ENCODE peak calls at places on chromosomes 3 and 15, in ten cellular contexts. O is lower lobe of right lung; B is left lung; X is activated naive CD8-positive, alpha-beta T cell treated with anti-CD3 and anti-CD28 coated beads, Interleukin-2, amount 10 ng/mL, durations not matched to agents 7 days and 5 days; E is heart right ventricle; P is stimulated activated effector memory CD8-positive, alpha-beta T cell treated with anti-CD3 and anti-CD28 coated beads, Interleukin-12 subunit alpha, Interleukin-12 subunit beta, amount 100 ng/mL, for 72 hours; H is IMR-90; J is CD4-positive, CD25-positive, alpha-beta regulatory T cell; K is Right ventricle myocardium inferior; S is A549. A is an unnamed sample.

GRCh38 chr3:9769012-9769411 is 735 bp downstream of the CAMK1 start:
- ATAC-seq in J (no peak), H (no peak), E (peak), K (no peak), S (peak), X (no peak), B (no peak), P (peak), O (no peak), A (no peak)

GRCh38 chr15:20358066-20358780 is 183.4 kb downstream of the GOLGA6L6 start:
- ATAC-seq in O (peak), J (no peak), P (no peak), K (peak), S (peak), H (no peak), E (no peak), B (no peak), X (no peak), A (peak)

GRCh38 chr3:13023251-13024055 is 49.8 kb downstream of the IQSEC1 start:
- ATAC-seq in B (no peak), J (peak), K (peak), O (no peak), E (peak), S (peak), X (no peak), P (peak), H (no peak), A (no peak)

GRCh38 chr3:142088522-142088921 is 60.8 kb downstream of the TFDP2 start:
- ATAC-seq in J (no peak), B (no peak), H (peak), P (no peak), K (no peak), O (no peak), S (peak), E (no peak), X (no peak), A (no peak)

GRCh38 chr3:39184968-39185285 is 7.5 kb downstream of the XIRP1 start:
- ATAC-seq in P (no peak), E (no peak), S (no peak), J (no peak), X (no peak), B (no peak), K (no peak), H (no peak), O (no peak), A (no peak)

GRCh38 chr15:95503107-95503506 is 827.4 kb upstream of the NR2F2 start:
- ATAC-seq in P (peak), O (no peak), H (no peak), K (no peak), X (no peak), S (no peak), J (no peak), E (no peak), B (no peak), A (no peak)

GRCh38 chr15:69298354-69298696 is 387 bp upstream of the PAQR5 start:
- ATAC-seq in J (no peak), B (peak), X (no peak), P (no peak), O (peak), S (peak), H (no peak), K (no peak), E (peak), A (no peak)

GRCh38 chr3:188061133-188061532 is 92.8 kb upstream of the LPP start:
- ATAC-seq in O (peak), K (no peak), P (peak), E (no peak), B (peak), X (peak), J (peak), S (peak), H (peak), A (peak)

GRCh38 chr3:37580237-37580636 is 281.4 kb upstream of the CTDSPL start:
- ATAC-seq in J (no peak), P (no peak), S (no peak), O (peak), H (no peak), K (peak), X (no peak), E (peak), B (peak), A (peak)

GRCh38 chr3:41652931-41653330 is 309.0 kb downstream of the ULK4 start:
- ATAC-seq in K (no peak), X (no peak), S (no peak), E (no peak), B (no peak), J (no peak), O (no peak), P (no peak), H (peak), A (no peak)

GRCh38 chr3:52288674-52289073 is 1.0 kb downstream of the GLYCTK start:
- ATAC-seq in B (no peak), J (no peak), P (no peak), H (no peak), O (no peak), S (no peak), E (no peak), K (no peak), X (no peak), A (no peak)

GRCh38 chr3:42746455-42747450 is 26.3 kb downstream of the CCDC13 start:
- ATAC-seq in X (no peak), O (peak), E (peak), J (no peak), B (peak), K (peak), H (peak), P (no peak), S (no peak), A (peak)

GRCh38 chr3:194682189-194682588 is 3.5 kb upstream of the FAM43A start:
- ATAC-seq in X (no peak), E (no peak), H (no peak), S (no peak), O (no peak), K (no peak), P (no peak), B (no peak), J (no peak), A (no peak)

GRCh38 chr3:14412831-14413380 is 10.5 kb downstream of the SLC6A6 start:
- ATAC-seq in O (no peak), J (no peak), E (no peak), K (peak), S (peak), B (no peak), P (no peak), X (no peak), H (no peak), A (no peak)

GRCh38 chr3:128190501-128190900 is 37.2 kb downstream of the EEFSEC start:
- ATAC-seq in K (no peak), S (no peak), H (peak), P (no peak), O (no peak), X (no peak), J (no peak), B (peak), E (no peak), A (no peak)

GRCh38 chr3:171351676-171352075 is 108.5 kb downstream of the TNIK start:
- ATAC-seq in S (peak), O (no peak), X (no peak), E (no peak), P (peak), J (no peak), K (no peak), B (peak), H (peak), A (peak)

GRCh38 chr15:68586274-68586961 is 7.6 kb downstream of the CORO2B start:
- ATAC-seq in K (no peak), X (no peak), B (no peak), J (no peak), H (peak), E (no peak), S (peak), O (no peak), P (no peak), A (peak)

GRCh38 chr15:33168444-33168843 is 26.1 kb downstream of the FMN1 start:
- ATAC-seq in H (no peak), B (no peak), S (no peak), E (no peak), P (no peak), O (no peak), X (no peak), J (no peak), K (no peak), A (no peak)

GRCh38 chr3:100609963-100610362 is 562 bp downstream of the ADGRG7 start:
- ATAC-seq in B (no peak), P (no peak), X (no peak), E (no peak), H (no peak), S (no peak), J (no peak), K (no peak), O (no peak), A (peak)

GRCh38 chr3:184255291-184256039 is 5.9 kb downstream of the CAMK2N2 start:
- ATAC-seq in O (no peak), K (no peak), E (no peak), P (peak), H (no peak), S (no peak), J (no peak), B (no peak), X (no peak), A (no peak)

GRCh38 chr3:25655659-25656058 is 9.0 kb downstream of the TOP2B start:
- ATAC-seq in P (peak), B (no peak), H (no peak), S (no peak), J (no peak), E (no peak), O (no peak), K (no peak), X (peak), A (no peak)

GRCh38 chr3:23834082-23834870 is 28.5 kb downstream of the UBE2E1 start:
- ATAC-seq in B (no peak), O (no peak), E (no peak), X (no peak), H (no peak), P (no peak), J (no peak), K (peak), S (peak), A (no peak)

GRCh38 chr3:113314923-113315322 is 103.6 kb downstream of the BOC start:
- ATAC-seq in X (no peak), H (no peak), J (no peak), S (no peak), E (no peak), B (no peak), O (no peak), P (no peak), K (no peak), A (no peak)

GRCh38 chr3:156693166-156693565 is 18.8 kb downstream of the TIPARP start:
- ATAC-seq in E (no peak), X (no peak), K (no peak), H (peak), B (no peak), S (peak), J (no peak), O (no peak), P (no peak), A (no peak)

GRCh38 chr15:51924146-51925068 is 47.2 kb downstream of the LEO1 start:
- ATAC-seq in O (no peak), X (no peak), J (no peak), K (peak), P (no peak), B (no peak), E (peak), S (peak), H (no peak), A (no peak)

GRCh38 chr3:18585019-18585968 is 160.2 kb upstream of the SATB1 start:
- ATAC-seq in K (no peak), B (peak), S (no peak), E (no peak), P (no peak), H (no peak), J (no peak), X (no peak), O (no peak), A (no peak)

GRCh38 chr3:71101014-71101413 is 482.5 kb downstream of the FOXP1 start:
- ATAC-seq in X (no peak), P (peak), O (no peak), J (no peak), K (no peak), H (no peak), S (peak), E (no peak), B (no peak), A (no peak)

GRCh38 chr3:20572473-20572872 is 386.5 kb upstream of the SGO1 start:
- ATAC-seq in K (no peak), B (no peak), S (no peak), H (no peak), O (no peak), X (no peak), J (no peak), E (no peak), P (no peak), A (no peak)